ENCODE peak calls at places on chromosomes 6 and 20, in seven cellular contexts. Y is testis; Q is astrocyte; S is neural progenitor cell; E is brain microvascular endothelial cell; A is cardiac muscle cell; I is CD4-positive, alpha-beta memory T cell. U is an unnamed sample.

GRCh38 chr6:7424967-7425807 is 35.6 kb downstream of the RIOK1 start:
- DNase-seq in I (no peak), Y (peak; percentile 47), S (no peak), A (peak; percentile 72), E (peak; percentile 57), Q (no peak), U (no peak)

GRCh38 chr6:71031912-71032311 is 75.1 kb upstream of the B3GAT2 start:
- DNase-seq in Q (no peak), Y (no peak), S (no peak), E (no peak), I (no peak), A (peak; percentile 63), U (no peak)

GRCh38 chr6:131532476-131533108 is 40.4 kb upstream of the ARG1 start:
- DNase-seq in A (no peak), E (no peak), S (no peak), Y (no peak), Q (no peak), I (no peak), U (no peak)

GRCh38 chr20:21174425-21175239 is 48.8 kb downstream of the KIZ start:
- DNase-seq in I (no peak), A (no peak), Y (no peak), Q (no peak), E (no peak), S (no peak), U (no peak)

GRCh38 chr6:116190550-116190949 is 63.3 kb downstream of the TSPYL4 start:
- DNase-seq in S (no peak), Y (no peak), Q (peak; percentile 97), I (no peak), A (peak; percentile 93), E (peak; percentile 84), U (peak; percentile 11)

GRCh38 chr20:309841-310644 is 12.7 kb downstream of the ZCCHC3 start:
- DNase-seq in Y (peak; percentile 100), Q (peak; percentile 98), A (peak; percentile 100), E (peak; percentile 99), S (peak; percentile 100), I (peak; percentile 56), U (peak; percentile 78)

GRCh38 chr20:37194616-37195015 is 15.3 kb upstream of the MROH8 start:
- DNase-seq in A (no peak), E (no peak), Y (no peak), Q (no peak), I (no peak), S (no peak), U (no peak)

GRCh38 chr20:46963758-46964181 is 69.1 kb downstream of the EYA2 start:
- DNase-seq in S (no peak), I (no peak), Q (no peak), Y (no peak), A (no peak), E (no peak), U (no peak)

GRCh38 chr6:90003069-90003800 is 109.0 kb downstream of the GJA10 start:
- DNase-seq in Y (no peak), S (no peak), Q (peak; percentile 45), I (no peak), E (no peak), A (no peak), U (peak; percentile 76)

GRCh38 chr20:32325706-32326506 is 32.2 kb upstream of the ASXL1 start:
- DNase-seq in S (no peak), Q (peak; percentile 80), Y (no peak), I (no peak), A (peak; percentile 59), E (peak; percentile 85), U (peak; percentile 88)

GRCh38 chr6:146481527-146481926 is 62.1 kb upstream of the RAB32 start:
- DNase-seq in Y (no peak), A (no peak), E (no peak), Q (no peak), I (no peak), S (peak; percentile 12), U (no peak)

GRCh38 chr6:111765681-111766523 is 107.3 kb downstream of the FYN start:
- DNase-seq in Q (peak; percentile 66), A (peak; percentile 61), S (no peak), Y (no peak), E (no peak), I (no peak), U (no peak)

GRCh38 chr20:11178946-11179654 is 505.3 kb upstream of the JAG1 start:
- DNase-seq in Y (no peak), A (peak; percentile 44), I (no peak), Q (peak; percentile 89), E (peak; percentile 72), S (peak; percentile 50), U (peak; percentile 41)

GRCh38 chr20:8309638-8310037 is 177.6 kb downstream of the PLCB1 start:
- DNase-seq in I (no peak), A (peak; percentile 49), S (peak; percentile 79), Y (no peak), Q (peak; percentile 39), E (peak; percentile 41), U (no peak)

GRCh38 chr6:46184114-46184513 is 13.3 kb upstream of the ENPP5 start:
- DNase-seq in Y (no peak), I (no peak), A (peak; percentile 89), E (peak; percentile 68), S (no peak), Q (peak; percentile 91), U (peak; percentile 68)

GRCh38 chr6:17212541-17213371 is 68.4 kb upstream of the RBM24 start:
- DNase-seq in Q (peak; percentile 12), I (no peak), S (peak; percentile 86), E (no peak), A (no peak), Y (no peak), U (no peak)

GRCh38 chr6:136962661-136963060 is 40.6 kb downstream of the SLC35D3 start:
- DNase-seq in A (no peak), Y (no peak), I (no peak), S (peak; percentile 35), E (no peak), Q (no peak), U (no peak)

GRCh38 chr6:72704979-72705378 is 83.1 kb downstream of the KCNQ5 start:
- DNase-seq in S (peak; percentile 7), I (no peak), Q (no peak), A (peak; percentile 21), Y (no peak), E (no peak), U (no peak)

GRCh38 chr6:22029169-22029568 is 267.7 kb downstream of the PRL start:
- DNase-seq in A (peak; percentile 42), E (no peak), S (no peak), I (no peak), Q (peak; percentile 29), Y (no peak), U (no peak)

GRCh38 chr6:47145212-47145611 is 103.1 kb upstream of the ADGRF1 start:
- DNase-seq in E (no peak), Y (no peak), Q (peak; percentile 45), A (peak; percentile 53), I (no peak), S (no peak), U (no peak)

GRCh38 chr20:59181936-59182335 is 18.3 kb downstream of the ZNF831 start:
- DNase-seq in S (no peak), E (no peak), Y (no peak), I (no peak), Q (no peak), A (no peak), U (no peak)

GRCh38 chr6:153705429-153705828 is 333.6 kb upstream of the OPRM1 start:
- DNase-seq in Y (no peak), E (no peak), I (no peak), Q (no peak), A (no peak), S (no peak), U (no peak)

GRCh38 chr6:74250161-74250560 is 554.2 kb downstream of the CD109 start:
- DNase-seq in E (no peak), S (no peak), I (no peak), Q (peak; percentile 71), Y (no peak), A (peak; percentile 5), U (peak; percentile 23)

GRCh38 chr6:165891320-165891719 is 228.3 kb upstream of the PDE10A start:
- DNase-seq in I (no peak), E (no peak), Q (no peak), Y (peak; percentile 52), S (no peak), A (no peak), U (no peak)

GRCh38 chr20:44646641-44647274 is 4.7 kb downstream of the ADA start:
- DNase-seq in A (peak; percentile 30), S (no peak), E (peak; percentile 63), Q (peak; percentile 52), I (no peak), Y (no peak), U (no peak)

GRCh38 chr6:31558631-31559500 is 11.5 kb downstream of the NFKBIL1 start:
- DNase-seq in I (peak; percentile 64), E (no peak), S (no peak), A (peak; percentile 52), Y (no peak), Q (no peak), U (no peak)

DNA sequence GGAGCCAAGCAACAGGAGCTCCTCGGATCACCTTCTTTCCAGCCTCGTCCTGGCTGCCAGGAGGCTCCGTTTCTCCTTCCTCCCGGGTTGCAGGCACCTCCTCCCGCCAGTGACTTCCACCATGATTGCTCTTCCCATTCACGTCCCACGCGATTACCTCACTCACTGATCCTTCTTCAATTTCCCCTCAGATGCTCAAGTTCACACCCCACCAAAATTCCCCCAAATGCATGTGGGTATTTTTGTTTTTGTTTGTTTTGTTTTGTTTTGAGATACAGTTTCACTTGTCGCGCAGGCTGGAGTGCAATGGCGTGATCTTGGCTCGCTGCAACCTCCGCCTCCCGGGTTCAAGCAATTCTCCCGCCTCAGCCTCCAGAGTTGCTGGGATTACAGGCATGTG is 25.1 kb downstream of the KCNQ2 start:
- DNase-seq in S (no peak), I (no peak), Q (no peak), E (no peak), A (no peak), Y (no peak), U (no peak)
- H3K27ac ChIP-seq in S (no peak overlapping the region), I (no peak overlapping the region), Q (no peak overlapping the region), E (no peak overlapping the region), A (no peak overlapping the region), Y (no peak overlapping the region), U (no peak overlapping the region)

GRCh38 chr6:34982424-34982852 is 93.4 kb downstream of the ANKS1A start:
- DNase-seq in S (peak; percentile 26), E (peak; percentile 21), Y (peak; percentile 84), Q (peak; percentile 6), I (no peak), A (peak; percentile 48), U (peak; percentile 25)
- H3K36me3 ChIP-seq in S (no peaks in the 10 kb centered on the region), E (peaks cover 8% of the 10 kb centered on the region), Y (no peaks in the 10 kb centered on the region), Q (no peaks in the 10 kb centered on the region), I (peaks cover 13% of the 10 kb centered on the region), A (peaks cover 10% of the 10 kb centered on the region), U (peaks cover 22% of the 10 kb centered on the region)

DNA sequence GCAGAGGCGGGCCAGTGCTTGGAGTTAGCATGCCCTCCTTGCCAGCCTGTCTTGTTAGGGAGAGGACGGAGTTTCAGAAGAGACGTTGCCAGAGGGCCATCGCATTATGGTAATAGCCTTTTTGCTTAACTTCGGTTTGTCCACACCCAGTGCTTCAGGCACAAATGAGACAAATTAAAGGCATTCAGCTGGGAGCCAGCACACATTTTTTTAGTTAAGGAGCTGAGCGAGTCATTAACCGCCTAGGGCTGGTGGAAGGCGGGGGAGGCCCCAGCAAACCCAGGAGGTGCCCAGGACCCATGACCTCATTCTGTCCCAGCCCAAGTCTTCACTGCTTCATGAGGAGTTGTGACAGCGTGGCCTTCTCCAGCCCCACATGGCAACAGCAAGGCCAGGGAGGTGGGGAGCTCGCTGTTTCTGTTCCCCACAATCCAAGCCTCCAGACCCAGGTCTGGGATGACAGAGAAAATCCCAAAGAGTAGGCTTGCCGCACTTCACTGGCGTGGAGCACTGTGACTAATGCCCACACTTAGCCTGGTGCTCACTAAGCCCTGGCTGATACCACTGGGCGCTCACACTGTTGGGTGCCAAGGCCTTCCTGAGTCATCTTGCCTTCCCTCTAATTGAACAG is 237.1 kb downstream of the ANKRD60 start:
- DNase-seq in E (no peak), Y (no peak), I (no peak), S (no peak), Q (peak; percentile 80), A (peak; percentile 11), U (peak; percentile 64)
- H3K27ac ChIP-seq in E (no peak overlapping the region), Y (no peak overlapping the region), I (no peak overlapping the region), S (no peak overlapping the region), Q (peak overlapping the region; percentile 82), A (no peak overlapping the region), U (peak overlapping the region; percentile 48)

GRCh38 chr20:35721219-35721618 is 20.8 kb downstream of the RBM39 start:
- DNase-seq in Q (no peak), A (no peak), I (no peak), E (no peak), S (no peak), Y (no peak), U (no peak)
- H3K36me3 ChIP-seq in Q (peaks cover 87% of the 10 kb centered on the region), A (peaks cover 93% of the 10 kb centered on the region), I (peaks cover 95% of the 10 kb centered on the region), E (peaks cover 96% of the 10 kb centered on the region), S (peaks cover 64% of the 10 kb centered on the region), Y (peaks cover 4% of the 10 kb centered on the region), U (peaks cover 100% of the 10 kb centered on the region)